ENCODE peak calls at places on chromosomes 1 and 21, in eight cellular contexts. One of them, this sample, is unnamed.

GRCh38 chr1:17053071-17053684 is 654 bp downstream of the SDHB start:
- DNase-seq in NT2/D1: no peak
- DNase-seq in cardiac muscle cell: no peak
- DNase-seq in SHP77 treated with DMSO at 0.1 percent for 48 hours: no peak
- DNase-seq in renal cortical epithelial cell: peak; percentile 22
- DNase-seq in D341Med: peak; percentile 8
- DNase-seq in activated CD4-positive, alpha-beta T cell treated with anti-CD3 and anti-CD28 coated beads, Interleukin-2, amount 50 U/mL, for 4 hours: no peak
- DNase-seq in lung microvascular endothelial cell: peak; percentile 27
- DNase-seq in this sample: no peak

GRCh38 chr1:200233393-200233792 is 176.4 kb downstream of the ZNF281 start:
- DNase-seq in NT2/D1: peak; percentile 20
- DNase-seq in renal cortical epithelial cell: no peak
- DNase-seq in SHP77 treated with DMSO at 0.1 percent for 48 hours: no peak
- DNase-seq in D341Med: no peak
- DNase-seq in lung microvascular endothelial cell: peak; percentile 88
- DNase-seq in cardiac muscle cell: no peak
- DNase-seq in activated CD4-positive, alpha-beta T cell treated with anti-CD3 and anti-CD28 coated beads, Interleukin-2, amount 50 U/mL, for 4 hours: no peak
- DNase-seq in this sample: no peak

GRCh38 chr1:242239394-242239793 is 240.5 kb upstream of the MAP1LC3C start:
- DNase-seq in NT2/D1: no peak
- DNase-seq in renal cortical epithelial cell: peak; percentile 7
- DNase-seq in SHP77 treated with DMSO at 0.1 percent for 48 hours: no peak
- DNase-seq in cardiac muscle cell: no peak
- DNase-seq in D341Med: no peak
- DNase-seq in activated CD4-positive, alpha-beta T cell treated with anti-CD3 and anti-CD28 coated beads, Interleukin-2, amount 50 U/mL, for 4 hours: no peak
- DNase-seq in lung microvascular endothelial cell: no peak
- DNase-seq in this sample: no peak

GRCh38 chr1:241638091-241638682 is 2.0 kb downstream of the CHML start:
- DNase-seq in SHP77 treated with DMSO at 0.1 percent for 48 hours: no peak
- DNase-seq in renal cortical epithelial cell: no peak
- DNase-seq in lung microvascular endothelial cell: no peak
- DNase-seq in cardiac muscle cell: no peak
- DNase-seq in D341Med: no peak
- DNase-seq in NT2/D1: no peak
- DNase-seq in activated CD4-positive, alpha-beta T cell treated with anti-CD3 and anti-CD28 coated beads, Interleukin-2, amount 50 U/mL, for 4 hours: no peak
- DNase-seq in this sample: no peak

GRCh38 chr1:10669570-10669969 is 126.9 kb downstream of the CASZ1 start:
- DNase-seq in renal cortical epithelial cell: no peak
- DNase-seq in lung microvascular endothelial cell: no peak
- DNase-seq in cardiac muscle cell: no peak
- DNase-seq in SHP77 treated with DMSO at 0.1 percent for 48 hours: no peak
- DNase-seq in activated CD4-positive, alpha-beta T cell treated with anti-CD3 and anti-CD28 coated beads, Interleukin-2, amount 50 U/mL, for 4 hours: no peak
- DNase-seq in D341Med: no peak
- DNase-seq in NT2/D1: no peak
- DNase-seq in this sample: no peak

GRCh38 chr1:22025368-22026154 is 24.1 kb downstream of the CELA3A start:
- DNase-seq in D341Med: peak; percentile 88
- DNase-seq in NT2/D1: peak; percentile 72
- DNase-seq in renal cortical epithelial cell: peak; percentile 85
- DNase-seq in cardiac muscle cell: peak; percentile 92
- DNase-seq in SHP77 treated with DMSO at 0.1 percent for 48 hours: peak; percentile 91
- DNase-seq in activated CD4-positive, alpha-beta T cell treated with anti-CD3 and anti-CD28 coated beads, Interleukin-2, amount 50 U/mL, for 4 hours: peak; percentile 88
- DNase-seq in lung microvascular endothelial cell: peak; percentile 94
- DNase-seq in this sample: peak; percentile 83

GRCh38 chr1:233459968-233460367 is 132.4 kb downstream of the MAP3K21 start:
- DNase-seq in renal cortical epithelial cell: peak; percentile 50
- DNase-seq in NT2/D1: peak; percentile 32
- DNase-seq in activated CD4-positive, alpha-beta T cell treated with anti-CD3 and anti-CD28 coated beads, Interleukin-2, amount 50 U/mL, for 4 hours: no peak
- DNase-seq in lung microvascular endothelial cell: no peak
- DNase-seq in SHP77 treated with DMSO at 0.1 percent for 48 hours: no peak
- DNase-seq in D341Med: no peak
- DNase-seq in cardiac muscle cell: no peak
- DNase-seq in this sample: no peak

GRCh38 chr1:151568626-151569088 is 28.5 kb downstream of the TUFT1 start:
- DNase-seq in NT2/D1: no peak
- DNase-seq in cardiac muscle cell: no peak
- DNase-seq in activated CD4-positive, alpha-beta T cell treated with anti-CD3 and anti-CD28 coated beads, Interleukin-2, amount 50 U/mL, for 4 hours: peak; percentile 17
- DNase-seq in renal cortical epithelial cell: no peak
- DNase-seq in lung microvascular endothelial cell: no peak
- DNase-seq in D341Med: no peak
- DNase-seq in SHP77 treated with DMSO at 0.1 percent for 48 hours: no peak
- DNase-seq in this sample: no peak

GRCh38 chr1:117312453-117313138 is 54.7 kb upstream of the MAN1A2 start:
- DNase-seq in renal cortical epithelial cell: peak; percentile 44
- DNase-seq in lung microvascular endothelial cell: peak; percentile 53
- DNase-seq in cardiac muscle cell: peak; percentile 53
- DNase-seq in activated CD4-positive, alpha-beta T cell treated with anti-CD3 and anti-CD28 coated beads, Interleukin-2, amount 50 U/mL, for 4 hours: no peak
- DNase-seq in D341Med: peak; percentile 26
- DNase-seq in NT2/D1: no peak
- DNase-seq in SHP77 treated with DMSO at 0.1 percent for 48 hours: peak; percentile 0
- DNase-seq in this sample: no peak

GRCh38 chr21:26715878-26716506 is 129.2 kb downstream of the ADAMTS1 start:
- DNase-seq in renal cortical epithelial cell: peak; percentile 44
- DNase-seq in D341Med: peak; percentile 78
- DNase-seq in lung microvascular endothelial cell: peak; percentile 63
- DNase-seq in cardiac muscle cell: peak; percentile 71
- DNase-seq in NT2/D1: peak; percentile 68
- DNase-seq in activated CD4-positive, alpha-beta T cell treated with anti-CD3 and anti-CD28 coated beads, Interleukin-2, amount 50 U/mL, for 4 hours: peak; percentile 7
- DNase-seq in SHP77 treated with DMSO at 0.1 percent for 48 hours: peak; percentile 2
- DNase-seq in this sample: no peak

GRCh38 chr21:35352066-35352770 is 303.1 kb upstream of the RUNX1 start:
- DNase-seq in activated CD4-positive, alpha-beta T cell treated with anti-CD3 and anti-CD28 coated beads, Interleukin-2, amount 50 U/mL, for 4 hours: no peak
- DNase-seq in renal cortical epithelial cell: peak; percentile 56
- DNase-seq in lung microvascular endothelial cell: no peak
- DNase-seq in D341Med: no peak
- DNase-seq in NT2/D1: no peak
- DNase-seq in cardiac muscle cell: peak; percentile 73
- DNase-seq in SHP77 treated with DMSO at 0.1 percent for 48 hours: no peak
- DNase-seq in this sample: no peak

GRCh38 chr1:174815474-174815908 is 184.3 kb upstream of the CACYBP start:
- DNase-seq in NT2/D1: no peak
- DNase-seq in D341Med: no peak
- DNase-seq in SHP77 treated with DMSO at 0.1 percent for 48 hours: no peak
- DNase-seq in cardiac muscle cell: no peak
- DNase-seq in lung microvascular endothelial cell: no peak
- DNase-seq in renal cortical epithelial cell: no peak
- DNase-seq in activated CD4-positive, alpha-beta T cell treated with anti-CD3 and anti-CD28 coated beads, Interleukin-2, amount 50 U/mL, for 4 hours: no peak
- DNase-seq in this sample: no peak

GRCh38 chr1:211036701-211037494 is 97.0 kb downstream of the KCNH1 start:
- DNase-seq in renal cortical epithelial cell: peak; percentile 92
- DNase-seq in cardiac muscle cell: peak; percentile 0
- DNase-seq in NT2/D1: no peak
- DNase-seq in SHP77 treated with DMSO at 0.1 percent for 48 hours: no peak
- DNase-seq in D341Med: no peak
- DNase-seq in activated CD4-positive, alpha-beta T cell treated with anti-CD3 and anti-CD28 coated beads, Interleukin-2, amount 50 U/mL, for 4 hours: no peak
- DNase-seq in lung microvascular endothelial cell: no peak
- DNase-seq in this sample: no peak

GRCh38 chr1:147726161-147726560 is 34.2 kb downstream of the GJA5 start:
- DNase-seq in cardiac muscle cell: no peak
- DNase-seq in activated CD4-positive, alpha-beta T cell treated with anti-CD3 and anti-CD28 coated beads, Interleukin-2, amount 50 U/mL, for 4 hours: no peak
- DNase-seq in renal cortical epithelial cell: no peak
- DNase-seq in NT2/D1: peak; percentile 40
- DNase-seq in SHP77 treated with DMSO at 0.1 percent for 48 hours: no peak
- DNase-seq in D341Med: no peak
- DNase-seq in lung microvascular endothelial cell: no peak
- DNase-seq in this sample: no peak

GRCh38 chr1:18066576-18066975 is 41.0 kb upstream of the IGSF21 start:
- DNase-seq in renal cortical epithelial cell: no peak
- DNase-seq in activated CD4-positive, alpha-beta T cell treated with anti-CD3 and anti-CD28 coated beads, Interleukin-2, amount 50 U/mL, for 4 hours: no peak
- DNase-seq in lung microvascular endothelial cell: no peak
- DNase-seq in D341Med: no peak
- DNase-seq in cardiac muscle cell: no peak
- DNase-seq in SHP77 treated with DMSO at 0.1 percent for 48 hours: no peak
- DNase-seq in NT2/D1: no peak
- DNase-seq in this sample: no peak

GRCh38 chr1:180269848-180270766 is 40.0 kb downstream of the LHX4 start:
- DNase-seq in renal cortical epithelial cell: peak; percentile 25
- DNase-seq in lung microvascular endothelial cell: no peak
- DNase-seq in SHP77 treated with DMSO at 0.1 percent for 48 hours: no peak
- DNase-seq in NT2/D1: no peak
- DNase-seq in cardiac muscle cell: no peak
- DNase-seq in D341Med: peak; percentile 70
- DNase-seq in activated CD4-positive, alpha-beta T cell treated with anti-CD3 and anti-CD28 coated beads, Interleukin-2, amount 50 U/mL, for 4 hours: no peak
- DNase-seq in this sample: no peak

GRCh38 chr1:201597551-201598230 is 58.8 kb downstream of the NAV1 start:
- DNase-seq in renal cortical epithelial cell: no peak
- DNase-seq in activated CD4-positive, alpha-beta T cell treated with anti-CD3 and anti-CD28 coated beads, Interleukin-2, amount 50 U/mL, for 4 hours: no peak
- DNase-seq in cardiac muscle cell: no peak
- DNase-seq in NT2/D1: no peak
- DNase-seq in lung microvascular endothelial cell: peak; percentile 78
- DNase-seq in SHP77 treated with DMSO at 0.1 percent for 48 hours: peak; percentile 89
- DNase-seq in D341Med: peak; percentile 42
- DNase-seq in this sample: no peak

GRCh38 chr1:229410692-229411433 is 23.0 kb downstream of the ACTA1 start:
- DNase-seq in SHP77 treated with DMSO at 0.1 percent for 48 hours: peak; percentile 71
- DNase-seq in cardiac muscle cell: peak; percentile 62
- DNase-seq in activated CD4-positive, alpha-beta T cell treated with anti-CD3 and anti-CD28 coated beads, Interleukin-2, amount 50 U/mL, for 4 hours: no peak
- DNase-seq in lung microvascular endothelial cell: peak; percentile 24
- DNase-seq in renal cortical epithelial cell: peak; percentile 52
- DNase-seq in D341Med: peak; percentile 89
- DNase-seq in NT2/D1: no peak
- DNase-seq in this sample: no peak

GRCh38 chr1:183239793-183240625 is 53.9 kb downstream of the LAMC2 start:
- DNase-seq in D341Med: no peak
- DNase-seq in lung microvascular endothelial cell: no peak
- DNase-seq in activated CD4-positive, alpha-beta T cell treated with anti-CD3 and anti-CD28 coated beads, Interleukin-2, amount 50 U/mL, for 4 hours: no peak
- DNase-seq in renal cortical epithelial cell: no peak
- DNase-seq in SHP77 treated with DMSO at 0.1 percent for 48 hours: no peak
- DNase-seq in cardiac muscle cell: peak; percentile 26
- DNase-seq in NT2/D1: no peak
- DNase-seq in this sample: no peak

GRCh38 chr21:25313891-25314646 is 293.2 kb downstream of the MRPL39 start:
- DNase-seq in cardiac muscle cell: peak; percentile 57
- DNase-seq in D341Med: no peak
- DNase-seq in lung microvascular endothelial cell: no peak
- DNase-seq in activated CD4-positive, alpha-beta T cell treated with anti-CD3 and anti-CD28 coated beads, Interleukin-2, amount 50 U/mL, for 4 hours: no peak
- DNase-seq in renal cortical epithelial cell: peak; percentile 18
- DNase-seq in NT2/D1: no peak
- DNase-seq in SHP77 treated with DMSO at 0.1 percent for 48 hours: no peak
- DNase-seq in this sample: no peak